ENCODE peak calls at places on chromosomes 4 and X, in seven cellular contexts. H, L, G, X, D, P and A are unnamed samples. For H3K4me1, the result is how much of the 10 kb centered on the place peaks cover.

GRCh38 chr4:90198086-90198847 is 71.1 kb downstream of the CCSER1 start:
- DNase-seq in H (no peak), L (no peak), G (no peak), X (no peak), D (no peak), P (no peak), A (no peak)

GRCh38 chr4:165668694-165669093 is 204.3 kb upstream of the TLL1 start:
- DNase-seq in H (no peak), L (no peak), G (no peak), X (no peak), D (no peak), P (no peak), A (no peak)

GRCh38 chr4:51840791-51841190 is 2.2 kb upstream of the DCUN1D4 start:
- DNase-seq in H (no peak), L (no peak), G (no peak), X (no peak), D (no peak), P (no peak), A (no peak)

GRCh38 chr4:143352052-143352451 is 15.4 kb downstream of the GAB1 start:
- DNase-seq in H (no peak), L (no peak), G (peak), X (no peak), D (no peak), P (no peak), A (no peak)

GRCh38 chr4:55753856-55754255 is 65.7 kb upstream of the EXOC1L start:
- DNase-seq in H (no peak), L (no peak), G (no peak), X (no peak), D (no peak), P (no peak), A (no peak)

GRCh38 chr4:10737335-10737734 is 52.8 kb upstream of the CLNK start:
- DNase-seq in H (no peak), L (no peak), G (no peak), X (no peak), D (no peak), P (no peak), A (no peak)

GRCh38 chr4:183321079-183321478 is 1.0 kb upstream of the CLDN22 start:
- DNase-seq in H (no peak), L (no peak), G (no peak), X (no peak), D (no peak), P (no peak), A (no peak)

GRCh38 chr4:170420255-170420693 is 330.5 kb upstream of the AADAT start:
- DNase-seq in H (no peak), L (no peak), G (no peak), X (no peak), D (no peak), P (no peak), A (no peak)

GRCh38 chrX:107207089-107207488 is 678 bp downstream of the DNAAF6 start:
- DNase-seq in H (no peak), L (no peak), G (no peak), X (no peak), D (no peak), P (no peak), A (no peak)

GRCh38 chr4:89249313-89249712 is 58.3 kb downstream of the GPRIN3 start:
- DNase-seq in H (no peak), L (no peak), G (no peak), X (no peak), D (no peak), P (no peak), A (no peak)

GRCh38 chrX:39843318-39843717 is 254.4 kb downstream of the BCOR start:
- DNase-seq in H (no peak), L (no peak), G (no peak), X (no peak), D (no peak), P (no peak), A (no peak)

GRCh38 chr4:185775792-185776555 is 36.0 kb downstream of the SORBS2 start:
- DNase-seq in H (no peak), L (no peak), G (no peak), X (no peak), D (no peak), P (no peak), A (no peak)

GRCh38 chr4:147546341-147546740 is 65.4 kb downstream of the EDNRA start:
- DNase-seq in H (no peak), L (no peak), G (peak), X (no peak), D (no peak), P (no peak), A (no peak)

GRCh38 chr4:104989363-104989762 is 157.3 kb upstream of the TET2 start:
- DNase-seq in H (no peak), L (no peak), G (no peak), X (no peak), D (no peak), P (no peak), A (no peak)

GRCh38 chr4:125433453-125433852 is 118.7 kb downstream of the FAT4 start:
- DNase-seq in H (no peak), L (no peak), G (peak), X (no peak), D (no peak), P (no peak), A (no peak)

GRCh38 chr4:77092832-77093800 is 17.3 kb upstream of the CCNI start:
- DNase-seq in H (no peak), L (no peak), G (peak), X (no peak), D (no peak), P (no peak), A (no peak)

GRCh38 chrX:9318213-9318612 is 146.6 kb upstream of the TBL1X start:
- DNase-seq in H (no peak), L (no peak), G (peak), X (no peak), D (no peak), P (no peak), A (no peak)

GRCh38 chr4:115505326-115505725 is 391.9 kb upstream of the NDST4 start:
- DNase-seq in H (no peak), L (no peak), G (no peak), X (no peak), D (no peak), P (no peak), A (no peak)

GRCh38 chr4:89939994-89940393 is 45.3 kb downstream of the MMRN1 start:
- DNase-seq in H (no peak), L (no peak), G (peak), X (no peak), D (no peak), P (no peak), A (no peak)

GRCh38 chrX:68146054-68146453 is 287.2 kb downstream of the OPHN1 start:
- DNase-seq in H (no peak), L (no peak), G (peak), X (peak), D (no peak), P (peak), A (no peak)

GRCh38 chr4:74932832-74933561 is at the start of gene PARM1:
- DNase-seq in H (peak), L (peak), G (peak), X (peak), D (peak), P (peak), A (peak)
- TF ChIP-seq POLR2AphosphoS5 in H (peak), L (no peak), G (no peak), X (no peak), D (peak), P (no peak), A (no peak)

DNA sequence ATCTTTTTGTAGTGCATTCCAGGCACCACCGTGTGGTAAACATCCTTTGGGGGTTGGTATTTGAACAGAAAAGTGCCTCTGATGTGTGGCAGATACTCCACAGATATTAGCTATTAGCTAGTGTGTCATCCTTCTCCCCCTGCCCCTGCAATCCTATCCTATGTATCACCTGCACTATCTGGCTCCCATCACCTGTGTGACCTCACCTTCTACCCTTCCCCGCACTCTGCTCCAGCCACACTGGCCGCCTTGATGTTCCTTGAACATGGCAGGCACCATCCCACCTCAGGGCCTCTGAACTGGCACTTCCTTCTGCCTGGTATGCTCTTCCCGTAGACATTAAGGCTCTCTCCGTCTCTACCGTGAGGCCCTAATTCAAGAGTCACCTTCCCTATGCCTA is 3.7 kb downstream of the ELK1 start:
- DNase-seq in H (no peak), L (no peak), G (no peak), X (no peak), D (no peak), P (no peak), A (no peak)
- TF ChIP-seq POLR2A in H (no peak), L (no peak), G (no peak), X (no peak), D (no peak), P (no peak), A (no peak)

GRCh38 chr4:6703786-6704185 is 5.9 kb downstream of the MRFAP1L1 start:
- DNase-seq in H (no peak), L (no peak), G (peak), X (no peak), D (no peak), P (peak), A (no peak)

GRCh38 chr4:6706173-6706572 is 3.5 kb downstream of the MRFAP1L1 start:
- DNase-seq in H (no peak), L (no peak), G (no peak), X (no peak), D (no peak), P (no peak), A (no peak)

GRCh38 chr4:6709230-6710114 is at the start of gene MRFAP1L1:
- DNase-seq in H (peak), L (peak), G (peak), X (peak), D (peak), P (peak), A (peak)

GRCh38 chr4:6702761-6703160 is 6.9 kb downstream of the MRFAP1L1 start:
- DNase-seq in H (no peak), L (no peak), G (no peak), X (no peak), D (no peak), P (no peak), A (no peak)

DNA sequence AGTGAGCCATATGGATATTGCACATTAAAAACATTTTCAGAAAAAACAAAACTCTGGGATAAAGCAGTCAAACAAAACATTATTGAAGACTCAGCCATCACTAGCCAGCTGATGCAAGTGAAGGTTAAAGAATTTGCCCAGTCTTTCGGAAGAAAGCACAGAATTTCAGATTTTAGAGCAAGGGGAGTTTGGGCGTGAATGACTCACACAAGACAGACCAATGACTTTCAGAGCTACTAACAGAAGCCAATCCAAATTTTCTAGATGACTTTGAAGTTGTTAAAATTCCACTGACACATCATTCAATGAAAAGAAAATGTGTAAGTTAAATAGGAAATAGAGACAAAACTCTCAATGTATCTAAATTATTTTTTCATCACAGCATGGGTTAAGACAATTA is 4.0 kb downstream of the MRFAP1L1 start:
- DNase-seq in H (no peak), L (no peak), G (no peak), X (no peak), D (no peak), P (no peak), A (no peak)
- H3K4me1 ChIP-seq in H (under half), L (under half), G (under half), X (under half), D (under half), P (half or more), A (under half)

GRCh38 chr4:2818351-2818939 is 25.2 kb upstream of the ADD1 start:
- DNase-seq in H (no peak), L (no peak), G (no peak), X (no peak), D (peak), P (no peak), A (no peak)

GRCh38 chr4:2816401-2816954 is 23.6 kb downstream of the SH3BP2 start:
- DNase-seq in H (no peak), L (no peak), G (no peak), X (no peak), D (no peak), P (no peak), A (no peak)

GRCh38 chr4:2819244-2820215 is 24.1 kb upstream of the ADD1 start:
- DNase-seq in H (peak), L (no peak), G (no peak), X (no peak), D (no peak), P (no peak), A (no peak)

GRCh38 chr4:2817136-2817535 is 24.3 kb downstream of the SH3BP2 start:
- DNase-seq in H (peak), L (no peak), G (no peak), X (no peak), D (no peak), P (no peak), A (no peak)

GRCh38 chr4:2817701-2818350 is 24.9 kb downstream of the SH3BP2 start:
- DNase-seq in H (peak), L (no peak), G (peak), X (peak), D (peak), P (no peak), A (no peak)
- TF ChIP-seq POLR2AphosphoS5 in H (peak), L (no peak), G (no peak), X (peak), D (no peak), P (no peak), A (no peak)

DNA sequence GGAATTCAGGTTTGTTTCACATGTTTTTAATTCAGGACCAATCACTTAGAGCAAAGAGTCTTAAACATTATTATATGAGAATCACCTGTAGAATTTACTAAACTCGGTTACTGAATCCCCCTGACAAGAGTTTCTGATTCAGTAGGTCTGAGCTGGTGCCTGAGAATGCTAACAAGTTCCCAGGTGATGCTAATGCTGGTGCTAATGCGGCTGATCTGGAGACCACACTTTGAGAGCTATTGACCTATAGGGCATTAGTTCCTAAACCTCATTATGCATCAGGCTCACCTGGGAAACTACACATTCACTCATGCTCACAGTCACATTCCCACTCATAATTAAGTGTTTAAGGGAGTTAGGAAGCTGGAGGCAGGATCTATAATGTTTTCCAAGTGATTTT is 36.1 kb upstream of the NUDT6 start:
- DNase-seq in H (no peak), L (no peak), G (no peak), X (no peak), D (no peak), P (no peak), A (no peak)
- TF ChIP-seq POLR2A in H (no peak), L (no peak), G (no peak), X (no peak), D (no peak), P (no peak), A (no peak)